ENCODE peak calls at places on chromosome 20, in four cellular contexts. R is AG04450, M is COLO829, U is NCI-H2171 treated with DMSO at 0.1 percent for 48 hours. N is an unnamed sample.

GRCh38 chr20:46592580-46593362 is 42.3 kb upstream of the OCSTAMP start:
- DNase-seq in R (no peak), U (no peak), M (no peak), N (no peak)

GRCh38 chr20:46931699-46932098 is 37.1 kb downstream of the EYA2 start:
- DNase-seq in U (no peak), M (no peak), R (no peak), N (no peak)

GRCh38 chr20:6169251-6169650 is 46.4 kb upstream of the FERMT1 start:
- DNase-seq in U (no peak), M (peak; percentile 29), R (no peak), N (no peak)

GRCh38 chr20:10239954-10240353 is 21.3 kb downstream of the SNAP25 start:
- DNase-seq in U (peak; percentile 72), M (no peak), R (no peak), N (no peak)

GRCh38 chr20:35650632-35651031 is 14.1 kb downstream of the CPNE1 start:
- DNase-seq in M (no peak), R (no peak), U (no peak), N (no peak)

GRCh38 chr20:31670371-31671228 is 32.9 kb downstream of the COX4I2 start:
- DNase-seq in U (no peak), M (no peak), R (no peak), N (no peak)

GRCh38 chr20:12207875-12208274 is 290.2 kb downstream of the BTBD3 start:
- DNase-seq in R (peak; percentile 13), U (peak; percentile 42), M (peak; percentile 33), N (no peak)

GRCh38 chr20:63544958-63545516 is 2.5 kb downstream of the SRMS start:
- DNase-seq in U (no peak), R (no peak), M (no peak), N (no peak)

GRCh38 chr20:2006452-2007381 is 12.9 kb upstream of the PDYN start:
- DNase-seq in R (peak; percentile 1), U (peak; percentile 28), M (peak; percentile 58), N (peak; percentile 13)

GRCh38 chr20:57261488-57262243 is 4.8 kb downstream of the BMP7 start:
- DNase-seq in U (no peak), M (no peak), R (no peak), N (no peak)

GRCh38 chr20:35302421-35303335 is 10.5 kb upstream of the FAM83C start:
- DNase-seq in U (no peak), R (no peak), M (peak; percentile 48), N (no peak)

GRCh38 chr20:38599410-38599882 is 2.2 kb upstream of the ARHGAP40 start:
- DNase-seq in R (no peak), M (no peak), U (no peak), N (no peak)

GRCh38 chr20:56592211-56592610 is 36.9 kb upstream of the TFAP2C start:
- DNase-seq in M (no peak), U (no peak), R (no peak), N (no peak)

GRCh38 chr20:54534101-54534500 is 58.7 kb downstream of the DOK5 start:
- DNase-seq in U (no peak), R (no peak), M (no peak), N (no peak)

GRCh38 chr20:24732599-24732998 is 216.5 kb upstream of the CST7 start:
- DNase-seq in R (no peak), U (no peak), M (no peak), N (no peak)

GRCh38 chr20:35115606-35116005 is 23.0 kb upstream of the TRPC4AP start:
- DNase-seq in U (no peak), M (no peak), R (no peak), N (no peak)

GRCh38 chr20:16245879-16246278 is 327.4 kb downstream of the KIF16B start:
- DNase-seq in M (no peak), R (no peak), U (no peak), N (no peak)

GRCh38 chr20:7010584-7010983 is 243.1 kb downstream of the BMP2 start:
- DNase-seq in R (no peak), M (no peak), U (no peak), N (no peak)

GRCh38 chr20:12395404-12396159 is 477.9 kb downstream of the BTBD3 start:
- DNase-seq in M (no peak), U (no peak), R (no peak), N (no peak)

N was measured in CD4-positive, alpha-beta memory T cell.